ENCODE peak calls at places on chromosomes 12 and 14, in eight cellular contexts. K, C, L, T, O, F, S and Q are unnamed samples.

GRCh38 chr14:33642641-33643342 is 308.1 kb downstream of the EGLN3 start:
- DNase-seq in S (no peak), T (no peak), K (no peak), O (no peak), C (no peak), L (no peak), F (no peak), Q (no peak)

GRCh38 chr12:968561-968960 is 19.1 kb upstream of the RAD52 start:
- DNase-seq in C (no peak), T (no peak), K (no peak), S (no peak), L (no peak), O (no peak), F (no peak), Q (no peak)

GRCh38 chr12:46803517-46803916 is 22.3 kb downstream of the SLC38A4 start:
- DNase-seq in T (no peak), L (no peak), S (no peak), K (no peak), O (no peak), C (no peak), F (no peak), Q (no peak)

GRCh38 chr12:76199808-76200207 is 115.3 kb upstream of the NAP1L1 start:
- DNase-seq in K (peak), C (no peak), T (peak), O (peak), S (no peak), L (no peak), F (no peak), Q (no peak)

GRCh38 chr12:87667378-87667777 is 361.8 kb downstream of the C12orf50 start:
- DNase-seq in C (no peak), F (no peak), K (peak), L (no peak), S (peak), T (peak), O (peak), Q (no peak)

GRCh38 chr12:6927999-6928702 is 392 bp downstream of the ATN1 start:
- DNase-seq in L (no peak), C (no peak), F (no peak), S (peak), T (no peak), O (no peak), K (no peak), Q (no peak)

GRCh38 chr12:109736552-109737108 is 23.0 kb downstream of the FAM222A start:
- DNase-seq in S (no peak), O (no peak), K (peak), T (peak), L (no peak), F (peak), C (no peak), Q (peak)

GRCh38 chr12:127588224-127588623 is 678.7 kb upstream of the TMEM132C start:
- DNase-seq in K (peak), T (peak), O (peak), C (no peak), L (no peak), S (no peak), F (no peak), Q (no peak)

GRCh38 chr12:93833946-93834345 is 156.8 kb downstream of the CRADD start:
- DNase-seq in F (no peak), S (no peak), K (no peak), C (no peak), T (no peak), L (no peak), O (no peak), Q (no peak)

GRCh38 chr14:63896278-63896720 is 43.5 kb downstream of the SYNE2 start:
- DNase-seq in F (no peak), L (no peak), T (peak), K (peak), O (peak), S (no peak), C (no peak), Q (no peak)

GRCh38 chr14:81005540-81006228 is 50.3 kb downstream of the TSHR start:
- DNase-seq in S (no peak), K (no peak), C (no peak), L (no peak), T (no peak), F (no peak), O (no peak), Q (no peak)

GRCh38 chr12:112182499-112182898 is 57.1 kb downstream of the TRAFD1 start:
- DNase-seq in O (no peak), C (no peak), S (no peak), K (peak), L (no peak), T (no peak), F (no peak), Q (no peak)

GRCh38 chr12:80325167-80325959 is 118.7 kb upstream of the PTPRQ start:
- DNase-seq in L (no peak), S (no peak), O (no peak), T (no peak), C (no peak), K (no peak), F (no peak), Q (no peak)

GRCh38 chr14:20332946-20333782 is at the start of gene CCNB1IP1:
- DNase-seq in K (peak), F (peak), T (peak), O (peak), C (peak), S (peak), L (peak), Q (peak)

GRCh38 chr14:104979758-104980591 is 1.8 kb upstream of the AHNAK2 start:
- DNase-seq in L (no peak), F (no peak), C (no peak), K (peak), T (no peak), S (no peak), O (peak), Q (no peak)

GRCh38 chr14:75877292-75877691 is 104.5 kb downstream of the TGFB3 start:
- DNase-seq in F (no peak), C (no peak), K (peak), T (peak), O (peak), S (no peak), L (no peak), Q (no peak)

GRCh38 chr12:62604856-62605255 is 138.2 kb downstream of the MON2 start:
- DNase-seq in K (peak), F (no peak), O (peak), S (no peak), L (no peak), C (no peak), T (peak), Q (no peak)

GRCh38 chr12:56046027-56046780 is 4.5 kb downstream of the RPS26 start:
- DNase-seq in K (no peak), S (no peak), F (no peak), C (no peak), L (no peak), O (no peak), T (no peak), Q (no peak)

GRCh38 chr14:104893435-104894207 is 28.6 kb downstream of the CEP170B start:
- DNase-seq in C (no peak), L (no peak), K (no peak), S (peak), O (no peak), F (peak), T (no peak), Q (peak)

GRCh38 chr12:52629251-52630103 is 11.1 kb upstream of the KRT73 start:
- DNase-seq in L (no peak), S (no peak), C (no peak), K (no peak), F (no peak), T (no peak), O (no peak), Q (no peak)

GRCh38 chr14:95037273-95037672 is 120.1 kb downstream of the DICER1 start:
- DNase-seq in L (no peak), K (no peak), C (no peak), S (no peak), F (no peak), T (no peak), O (no peak), Q (no peak)

GRCh38 chr12:120713861-120714482 is 3.7 kb downstream of the UNC119B start:
- DNase-seq in O (peak), S (peak), F (peak), T (peak), C (no peak), L (peak), K (peak), Q (peak)

GRCh38 chr14:68695326-68695768 is 97.5 kb downstream of the ZFP36L1 start:
- DNase-seq in T (peak), S (no peak), F (no peak), O (peak), L (no peak), C (no peak), K (peak), Q (no peak)

GRCh38 chr12:116222358-116222757 is 55.1 kb downstream of the MED13L start:
- DNase-seq in C (no peak), L (no peak), K (peak), O (peak), S (no peak), F (no peak), T (peak), Q (no peak)

GRCh38 chr12:132161046-132161781 is 17.0 kb downstream of the NOC4L start:
- DNase-seq in L (no peak), T (peak), C (no peak), F (no peak), S (no peak), O (peak), K (peak), Q (peak)

GRCh38 chr14:97410667-97411286 is 613.6 kb downstream of the VRK1 start:
- DNase-seq in O (no peak), C (no peak), T (no peak), L (no peak), K (no peak), F (no peak), S (no peak), Q (no peak)

GRCh38 chr12:121575952-121576615 is 4.7 kb downstream of the KDM2B start:
- DNase-seq in F (no peak), T (no peak), K (no peak), S (no peak), L (no peak), O (no peak), C (no peak), Q (no peak)

GRCh38 chr12:1920436-1920835 is 2.0 kb upstream of the CACNA2D4 start:
- DNase-seq in F (no peak), S (no peak), K (no peak), O (no peak), L (no peak), T (no peak), C (no peak), Q (no peak)

GRCh38 chr14:100304825-100305445 is 1.3 kb downstream of the SLC25A29 start:
- DNase-seq in C (no peak), K (peak), O (peak), S (peak), F (peak), L (no peak), T (no peak), Q (no peak)
- TF ChIP-seq CTCF in C (no peak), K (no peak), O (no peak), S (no peak), F (no peak), L (no peak), T (no peak), Q (no peak)

DNA sequence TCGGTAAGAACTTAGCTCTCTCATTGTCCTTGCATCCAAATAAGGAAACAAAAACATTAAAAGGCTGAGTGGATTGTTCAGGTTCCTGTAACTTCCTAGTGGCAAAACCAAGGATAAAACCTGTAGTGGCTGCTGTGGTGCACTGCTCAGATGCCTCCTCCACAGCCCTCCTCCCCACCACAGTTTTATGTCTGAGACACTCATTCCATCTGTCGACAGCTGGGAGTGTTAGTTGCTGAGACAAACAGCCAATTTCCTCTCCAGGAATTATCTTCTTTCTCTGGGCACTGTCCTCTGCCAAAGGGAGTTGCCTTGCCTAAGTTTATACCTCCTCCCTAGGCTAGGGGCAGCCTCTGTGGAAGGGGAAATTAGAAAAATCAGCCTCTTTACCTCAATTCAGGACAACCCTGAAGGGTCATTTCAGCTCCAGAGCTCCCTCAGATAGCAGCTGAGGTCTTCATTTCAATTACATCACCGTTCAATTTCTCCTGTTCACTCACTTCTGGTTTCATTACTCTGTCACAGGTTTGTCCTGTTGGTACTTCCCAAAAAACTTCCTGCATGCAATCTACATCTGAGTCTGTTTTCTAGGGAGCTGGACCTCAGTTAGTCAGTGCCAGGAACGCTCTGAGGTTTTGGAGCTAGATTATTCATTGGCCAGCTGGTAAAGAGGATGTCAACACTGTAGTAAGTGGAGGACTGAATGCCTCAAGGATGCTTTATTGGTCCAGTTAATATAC is 74.9 kb upstream of the ATP2B1 start:
- DNase-seq in L (no peak), O (no peak), C (no peak), T (no peak), S (no peak), F (no peak), K (peak), Q (no peak)
- TF ChIP-seq CTCF in L (no peak), O (no peak), C (no peak), T (no peak), S (no peak), F (no peak), K (no peak), Q (no peak)

DNA sequence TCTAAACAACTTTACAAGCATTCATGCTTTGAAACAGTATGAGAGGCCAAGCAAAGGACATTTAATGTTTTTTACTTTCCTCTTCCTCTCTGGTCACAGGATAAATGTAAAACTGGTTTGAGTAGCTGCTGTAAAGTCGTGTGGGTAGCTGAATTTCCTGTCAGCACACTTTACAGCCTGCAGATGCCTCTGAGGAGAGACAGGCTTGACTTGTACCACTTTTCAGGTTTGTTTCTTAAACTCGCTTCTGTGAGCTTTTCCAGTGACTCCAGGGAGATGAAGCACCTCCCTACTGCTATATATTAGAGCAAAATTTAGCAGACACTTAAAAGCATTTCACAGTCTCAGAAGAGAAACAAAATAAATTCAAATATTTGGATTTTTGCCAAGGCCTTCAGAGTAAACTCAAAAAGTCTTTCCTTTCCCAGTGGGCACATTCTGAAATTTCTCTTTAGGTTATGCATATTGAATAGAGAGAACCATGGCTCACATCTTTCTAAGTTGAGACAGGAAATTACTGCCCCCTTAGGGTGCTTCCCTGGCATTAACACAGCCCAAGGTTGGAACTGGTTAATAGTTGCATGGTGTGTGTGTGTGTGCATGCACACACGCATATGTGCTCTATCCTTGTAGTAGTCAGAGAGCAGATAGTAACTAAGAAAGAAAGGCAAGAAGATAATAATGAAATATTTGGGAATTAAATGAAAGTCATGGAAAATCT is 557.3 kb upstream of the MIS18BP1 start:
- DNase-seq in C (no peak), S (no peak), O (peak), F (no peak), L (no peak), T (no peak), K (no peak), Q (no peak)
- TF ChIP-seq CTCF in C (no peak), S (no peak), O (no peak), F (no peak), L (no peak), T (peak), K (peak), Q (no peak)

DNA sequence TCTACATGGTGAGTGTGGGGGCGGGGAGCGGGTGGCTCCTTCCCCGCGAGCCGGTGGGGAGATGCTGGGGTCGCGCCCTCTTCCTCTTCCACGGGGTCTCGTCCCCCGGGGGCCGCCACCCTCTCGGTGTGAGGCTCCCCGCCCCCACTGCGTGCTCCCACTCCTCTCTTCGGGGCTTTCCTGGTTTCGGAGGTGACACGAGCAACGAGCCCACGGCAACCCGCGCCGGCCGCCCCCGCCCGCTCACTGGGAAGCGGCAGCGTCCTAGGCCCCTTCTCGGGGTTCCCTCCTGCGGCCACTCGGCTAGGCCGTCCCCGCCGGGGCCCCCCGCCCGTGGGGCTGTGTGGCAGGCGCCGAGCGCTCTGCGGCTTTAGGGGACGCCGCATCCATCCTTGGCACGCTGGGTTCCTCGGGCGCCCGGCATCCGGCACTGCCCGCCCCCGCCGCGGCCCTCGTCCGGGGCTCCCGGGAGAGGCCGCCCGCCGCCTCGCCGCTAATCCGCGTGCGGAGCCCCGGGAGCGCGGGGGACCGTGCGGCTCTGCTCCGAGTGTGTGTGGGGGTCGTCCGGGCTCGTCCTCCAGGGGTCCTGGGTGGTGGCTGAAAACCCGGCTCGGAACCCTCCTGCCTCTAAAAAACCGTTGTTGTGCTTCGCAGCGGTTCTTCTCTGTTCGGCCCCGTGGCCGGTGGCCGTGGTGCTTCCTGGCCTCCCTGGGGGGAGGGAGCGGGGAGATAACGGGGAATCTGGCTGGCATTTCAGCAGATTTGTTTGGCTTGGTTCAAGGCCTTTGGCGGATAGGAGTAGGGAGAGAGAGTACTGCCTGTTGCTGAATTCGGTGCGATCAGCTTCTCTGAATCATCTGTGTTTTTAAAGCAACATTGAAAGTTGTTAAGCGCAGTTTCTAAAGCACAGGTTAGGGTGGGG is 998 bp downstream of the PCNX1 start:
- DNase-seq in S (peak), C (peak), K (peak), O (peak), T (peak), L (peak), F (peak), Q (peak)
- TF ChIP-seq CTCF in S (no peak), C (no peak), K (no peak), O (no peak), T (no peak), L (no peak), F (no peak), Q (no peak)

DNA sequence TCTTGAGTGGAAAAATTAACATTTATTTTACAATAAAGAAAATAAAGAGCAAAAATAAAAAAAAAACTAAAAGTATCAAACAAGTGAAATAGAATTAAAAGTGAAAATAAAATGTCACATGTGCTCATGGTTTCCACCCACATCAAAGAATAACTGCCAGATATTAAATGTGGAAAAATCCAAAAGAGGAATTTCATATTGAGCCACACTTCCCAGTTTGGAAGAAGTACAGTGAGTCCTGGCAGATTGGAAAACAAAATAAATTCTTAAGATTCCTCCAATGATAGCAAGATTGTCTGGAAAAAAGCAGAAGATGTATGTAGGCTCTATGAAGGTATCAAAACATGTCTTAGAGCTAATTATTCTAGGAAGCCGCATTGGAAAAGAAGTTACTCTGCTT is 1019.5 kb downstream of the SLC6A15 start:
- DNase-seq in S (no peak), O (no peak), C (no peak), F (no peak), L (no peak), K (no peak), T (no peak), Q (no peak)
- TF ChIP-seq CTCF in S (no peak), O (no peak), C (no peak), F (no peak), L (no peak), K (no peak), T (no peak), Q (no peak)

GRCh38 chr12:50090391-50090790 is 5.2 kb downstream of the SMARCD1 start:
- DNase-seq in C (no peak), K (no peak), F (no peak), S (no peak), L (no peak), O (no peak), T (no peak), Q (no peak)
- TF ChIP-seq CTCF in C (no peak), K (no peak), F (no peak), S (no peak), L (no peak), O (no peak), T (no peak), Q (no peak)